ENCODE peak calls at places on chromosomes 3 and 15, in eight cellular contexts. X is endodermal cell, F is HEK293T, D is ureter, I is transverse colon, S is COR-L47, V is endothelial cell, M is body of pancreas. K is an unnamed sample.

GRCh38 chr3:146511402-146512134 is 32.8 kb downstream of the PLSCR1 start:
- DNase-seq in X (no peak), F (no peak), D (no peak), I (no peak), S (no peak), V (no peak), M (no peak), K (no peak)

GRCh38 chr3:73094127-73094526 is 32.7 kb downstream of the EBLN2 start:
- DNase-seq in X (peak), F (peak), D (no peak), I (no peak), S (no peak), V (no peak), M (no peak), K (no peak)

GRCh38 chr3:133964547-133964946 is 65.2 kb downstream of the SLCO2A1 start:
- DNase-seq in X (no peak), F (no peak), D (no peak), I (no peak), S (no peak), V (no peak), M (no peak), K (no peak)

GRCh38 chr15:38626443-38627050 is 61.9 kb upstream of the RASGRP1 start:
- DNase-seq in X (no peak), F (no peak), D (no peak), I (no peak), S (no peak), V (no peak), M (no peak), K (no peak)

GRCh38 chr3:183370391-183370790 is 58.0 kb downstream of the MCF2L2 start:
- DNase-seq in X (no peak), F (no peak), D (no peak), I (no peak), S (no peak), V (no peak), M (no peak), K (no peak)

GRCh38 chr3:10361375-10361774 is 40.5 kb upstream of the SEC13 start:
- DNase-seq in X (no peak), F (no peak), D (no peak), I (no peak), S (peak), V (no peak), M (no peak), K (no peak)

GRCh38 chr3:187567741-187568140 is 102.5 kb downstream of the SST start:
- DNase-seq in X (no peak), F (no peak), D (no peak), I (no peak), S (no peak), V (no peak), M (no peak), K (no peak)

GRCh38 chr3:99713440-99713839 is 75.0 kb downstream of the COL8A1 start:
- DNase-seq in X (peak), F (no peak), D (no peak), I (no peak), S (no peak), V (no peak), M (no peak), K (no peak)

GRCh38 chr3:150945226-150945625 is 27.3 kb downstream of the CLRN1 start:
- DNase-seq in X (no peak), F (no peak), D (no peak), I (no peak), S (no peak), V (no peak), M (no peak), K (no peak)

GRCh38 chr3:57923101-57923500 is 85.1 kb upstream of the FLNB start:
- DNase-seq in X (no peak), F (no peak), D (no peak), I (no peak), S (no peak), V (no peak), M (no peak), K (no peak)

GRCh38 chr3:127252446-127252845 is 35.4 kb downstream of the PRR20G start:
- DNase-seq in X (no peak), F (no peak), D (no peak), I (no peak), S (no peak), V (no peak), M (no peak), K (no peak)

GRCh38 chr3:185176756-185177359 is 24.0 kb upstream of the C3orf70 start:
- DNase-seq in X (peak), F (peak), D (no peak), I (peak), S (peak), V (peak), M (peak), K (no peak)

GRCh38 chr3:125916376-125916978 is 52.5 kb upstream of the ROPN1B start:
- DNase-seq in X (peak), F (peak), D (no peak), I (peak), S (peak), V (no peak), M (no peak), K (no peak)

GRCh38 chr3:76310661-76311060 is 525.3 kb upstream of the ZNF717 start:
- DNase-seq in X (no peak), F (no peak), D (no peak), I (no peak), S (no peak), V (no peak), M (no peak), K (no peak)

GRCh38 chr3:120682095-120682681 is at the start of gene HGD:
- DNase-seq in X (no peak), F (no peak), D (no peak), I (peak), S (no peak), V (no peak), M (peak), K (no peak)

GRCh38 chr3:38283810-38284775 is 2.0 kb downstream of the SLC22A14 start:
- DNase-seq in X (no peak), F (no peak), D (no peak), I (no peak), S (no peak), V (no peak), M (no peak), K (no peak)

GRCh38 chr3:58824285-58824684 is 157.7 kb upstream of the FAM3D start:
- DNase-seq in X (peak), F (peak), D (no peak), I (peak), S (peak), V (peak), M (peak), K (no peak)

GRCh38 chr15:58875343-58875742 is 58.1 kb downstream of the SLTM start:
- DNase-seq in X (no peak), F (no peak), D (no peak), I (no peak), S (no peak), V (no peak), M (no peak), K (no peak)

GRCh38 chr3:194756460-194757355 is 71.0 kb downstream of the FAM43A start:
- DNase-seq in X (no peak), F (no peak), D (no peak), I (no peak), S (peak), V (no peak), M (no peak), K (no peak)

GRCh38 chr3:55968331-55968730 is 481.2 kb upstream of the WNT5A start:
- DNase-seq in X (no peak), F (no peak), D (no peak), I (no peak), S (no peak), V (no peak), M (no peak), K (no peak)

GRCh38 chr3:184751204-184751809 is 39.4 kb upstream of the MAGEF1 start:
- DNase-seq in X (no peak), F (no peak), D (no peak), I (no peak), S (no peak), V (no peak), M (peak), K (no peak)

GRCh38 chr3:123444023-123444422 is 4.9 kb downstream of the ADCY5 start:
- DNase-seq in X (no peak), F (no peak), D (no peak), I (no peak), S (peak), V (no peak), M (no peak), K (no peak)

GRCh38 chr3:3200632-3201212 is 21.2 kb upstream of the CRBN start:
- DNase-seq in X (peak), F (peak), D (peak), I (peak), S (no peak), V (peak), M (peak), K (peak)

GRCh38 chr3:159936541-159936940 is 52.1 kb upstream of the IL12A start:
- DNase-seq in X (no peak), F (no peak), D (no peak), I (no peak), S (no peak), V (no peak), M (no peak), K (no peak)

GRCh38 chr3:48990636-48991421 is 788 bp downstream of the P4HTM start:
- DNase-seq in X (peak), F (no peak), D (no peak), I (peak), S (no peak), V (no peak), M (no peak), K (peak)

GRCh38 chr3:120450914-120451669 is at the start of gene FSTL1:
- DNase-seq in X (peak), F (peak), D (peak), I (peak), S (no peak), V (peak), M (no peak), K (peak)

GRCh38 chr3:188037965-188038581 is 115.9 kb upstream of the LPP start:
- DNase-seq in X (no peak), F (no peak), D (no peak), I (peak), S (no peak), V (no peak), M (no peak), K (no peak)

GRCh38 chr15:67785431-67785830 is 39.9 kb upstream of the SKOR1 start:
- DNase-seq in X (no peak), F (no peak), D (no peak), I (no peak), S (peak), V (no peak), M (no peak), K (no peak)

GRCh38 chr3:123884258-123884831 is at the start of gene MYLK:
- DNase-seq in X (peak), F (peak), D (peak), I (peak), S (peak), V (peak), M (peak), K (peak)

GRCh38 chr3:30421261-30421660 is 185.1 kb upstream of the TGFBR2 start:
- DNase-seq in X (no peak), F (no peak), D (no peak), I (no peak), S (no peak), V (no peak), M (no peak), K (no peak)

GRCh38 chr3:135487261-135487660 is 478.3 kb upstream of the PPP2R3A start:
- DNase-seq in X (no peak), F (no peak), D (no peak), I (no peak), S (no peak), V (no peak), M (no peak), K (no peak)

GRCh38 chr15:58401991-58402649 is 29.7 kb upstream of the LIPC start:
- DNase-seq in X (no peak), F (no peak), D (no peak), I (no peak), S (no peak), V (no peak), M (no peak), K (no peak)

K was measured in ovary.